ENCODE peak calls at places on chromosomes 2 and 18, in four cellular contexts. D, B, R and Y are unnamed samples.

GRCh38 chr18:907171-907879 is 2.7 kb downstream of the ADCYAP1 start:
- DNase-seq in B (no peak), D (no peak), R (no peak), Y (peak)

GRCh38 chr2:203061346-203061745 is 46.7 kb downstream of the NBEAL1 start:
- DNase-seq in D (no peak), B (no peak), R (no peak), Y (no peak)

GRCh38 chr2:101790856-101791255 is 93.3 kb downstream of the MAP4K4 start:
- DNase-seq in R (no peak), D (no peak), B (no peak), Y (no peak)

GRCh38 chr18:55158570-55158969 is 199.3 kb upstream of the CCDC68 start:
- DNase-seq in B (no peak), R (no peak), D (no peak), Y (no peak)

GRCh38 chr2:65353927-65354326 is 78.5 kb downstream of the SPRED2 start:
- DNase-seq in R (no peak), D (peak), B (no peak), Y (no peak)

GRCh38 chr2:212032536-212033219 is 505.9 kb downstream of the ERBB4 start:
- DNase-seq in B (no peak), D (peak), R (no peak), Y (no peak)

GRCh38 chr2:96771792-96772618 is 11.3 kb downstream of the CNNM4 start:
- DNase-seq in R (no peak), D (no peak), B (peak), Y (no peak)

GRCh38 chr18:27120246-27120645 is 64.9 kb downstream of the CHST9 start:
- DNase-seq in D (no peak), R (no peak), B (no peak), Y (no peak)

GRCh38 chr2:43384143-43384542 is 157.7 kb upstream of the ZFP36L2 start:
- DNase-seq in D (no peak), B (no peak), R (no peak), Y (no peak)